ENCODE peak calls at places on chromosomes 11 and 22, in four cellular contexts. One of them, this sample, is unnamed.
A peak's percentile ranks its signal among the peaks of the same experiment; 100 is the strongest.

GRCh38 chr11:61524963-61525587 is 16.5 kb downstream of the LRRC10B start:
- DNase-seq in fibroblast of pulmonary artery: no peak
- DNase-seq in endodermal cell: no peak
- DNase-seq in fibroblast of lung: no peak
- DNase-seq in this sample: no peak

GRCh38 chr11:111476366-111476765 is 35.8 kb downstream of the BTG4 start:
- DNase-seq in fibroblast of pulmonary artery: no peak
- DNase-seq in endodermal cell: no peak
- DNase-seq in fibroblast of lung: no peak
- DNase-seq in this sample: no peak

GRCh38 chr11:32094931-32095330 is 4.1 kb downstream of the RCN1 start:
- DNase-seq in fibroblast of pulmonary artery: peak; percentile 49
- DNase-seq in endodermal cell: no peak
- DNase-seq in fibroblast of lung: peak; percentile 38
- DNase-seq in this sample: no peak

GRCh38 chr22:46240073-46240472 is 10.0 kb downstream of the CDPF1 start:
- DNase-seq in fibroblast of pulmonary artery: no peak
- DNase-seq in endodermal cell: no peak
- DNase-seq in fibroblast of lung: no peak
- DNase-seq in this sample: no peak

GRCh38 chr11:58905716-58906547 is 33.4 kb upstream of the GLYATL1 start:
- DNase-seq in fibroblast of lung: peak; percentile 94
- DNase-seq in endodermal cell: peak; percentile 95
- DNase-seq in fibroblast of pulmonary artery: peak; percentile 91
- DNase-seq in this sample: peak; percentile 64

GRCh38 chr22:31561238-31561887 is 65.0 kb downstream of the SFI1 start:
- DNase-seq in fibroblast of pulmonary artery: peak; percentile 86
- DNase-seq in fibroblast of lung: peak; percentile 78
- DNase-seq in endodermal cell: peak; percentile 96
- DNase-seq in this sample: peak; percentile 54

GRCh38 chr11:62555464-62556092 is 9.0 kb upstream of the AHNAK start:
- DNase-seq in endodermal cell: no peak
- DNase-seq in fibroblast of lung: peak; percentile 76
- DNase-seq in fibroblast of pulmonary artery: no peak
- DNase-seq in this sample: no peak

GRCh38 chr11:70747285-70747684 is 349.0 kb downstream of the CTTN start:
- DNase-seq in fibroblast of pulmonary artery: no peak
- DNase-seq in fibroblast of lung: no peak
- DNase-seq in endodermal cell: no peak
- DNase-seq in this sample: no peak

GRCh38 chr11:30801357-30801756 is 215.2 kb upstream of the MPPED2 start:
- DNase-seq in fibroblast of lung: no peak
- DNase-seq in endodermal cell: no peak
- DNase-seq in fibroblast of pulmonary artery: no peak
- DNase-seq in this sample: no peak

GRCh38 chr11:117229411-117229810 is 2.5 kb downstream of the PCSK7 start:
- DNase-seq in fibroblast of pulmonary artery: no peak
- DNase-seq in endodermal cell: no peak
- DNase-seq in fibroblast of lung: no peak
- DNase-seq in this sample: no peak

GRCh38 chr11:41456288-41456687 is 3.2 kb downstream of the LRRC4C start:
- DNase-seq in endodermal cell: no peak
- DNase-seq in fibroblast of lung: no peak
- DNase-seq in fibroblast of pulmonary artery: no peak
- DNase-seq in this sample: no peak

GRCh38 chr22:27195104-27195503 is 537.7 kb downstream of the MIAT start:
- DNase-seq in endodermal cell: no peak
- DNase-seq in fibroblast of pulmonary artery: no peak
- DNase-seq in fibroblast of lung: no peak
- DNase-seq in this sample: no peak

GRCh38 chr22:45511847-45512261 is 9.2 kb downstream of the FBLN1 start:
- DNase-seq in fibroblast of pulmonary artery: peak; percentile 80
- DNase-seq in endodermal cell: no peak
- DNase-seq in fibroblast of lung: peak; percentile 98
- DNase-seq in this sample: no peak

GRCh38 chr11:44066732-44067131 is 662 bp downstream of the ACCS start:
- DNase-seq in endodermal cell: peak; percentile 44
- DNase-seq in fibroblast of lung: peak; percentile 83
- DNase-seq in fibroblast of pulmonary artery: peak; percentile 80
- DNase-seq in this sample: no peak

GRCh38 chr11:72745925-72746550 is 6.2 kb downstream of the ARAP1 start:
- DNase-seq in endodermal cell: no peak
- DNase-seq in fibroblast of lung: no peak
- DNase-seq in fibroblast of pulmonary artery: no peak
- DNase-seq in this sample: no peak

GRCh38 chr22:50731811-50732624 is 6.0 kb upstream of the ACR start:
- DNase-seq in endodermal cell: peak; percentile 70
- DNase-seq in fibroblast of lung: peak; percentile 40
- DNase-seq in fibroblast of pulmonary artery: peak; percentile 51
- DNase-seq in this sample: no peak

GRCh38 chr11:120224386-120224785 is 13.6 kb downstream of the OAF start:
- DNase-seq in endodermal cell: no peak
- DNase-seq in fibroblast of lung: no peak
- DNase-seq in fibroblast of pulmonary artery: no peak
- DNase-seq in this sample: no peak

GRCh38 chr11:69962152-69962551 is 116.0 kb upstream of the ANO1 start:
- DNase-seq in fibroblast of lung: peak; percentile 44
- DNase-seq in endodermal cell: no peak
- DNase-seq in fibroblast of pulmonary artery: no peak
- DNase-seq in this sample: no peak

GRCh38 chr22:25084405-25085107 is 115.1 kb upstream of the CRYBB3 start:
- DNase-seq in fibroblast of pulmonary artery: no peak
- DNase-seq in fibroblast of lung: no peak
- DNase-seq in endodermal cell: no peak
- DNase-seq in this sample: no peak

GRCh38 chr11:93574821-93575220 is 31.6 kb upstream of the SMCO4 start:
- DNase-seq in fibroblast of pulmonary artery: no peak
- DNase-seq in fibroblast of lung: no peak
- DNase-seq in endodermal cell: no peak
- DNase-seq in this sample: no peak

GRCh38 chr22:49011379-49011768 is 816.3 kb downstream of the BRD1 start:
- DNase-seq in fibroblast of lung: no peak
- DNase-seq in fibroblast of pulmonary artery: no peak
- DNase-seq in endodermal cell: peak; percentile 20
- DNase-seq in this sample: no peak

GRCh38 chr11:17010851-17011420 is 3.3 kb downstream of the PLEKHA7 start:
- DNase-seq in fibroblast of pulmonary artery: no peak
- DNase-seq in fibroblast of lung: no peak
- DNase-seq in endodermal cell: peak; percentile 65
- DNase-seq in this sample: no peak
- TF ChIP-seq CTCF in fibroblast of pulmonary artery: no peak
- TF ChIP-seq CTCF in fibroblast of lung: no peak
- TF ChIP-seq CTCF in endodermal cell: peak; percentile 30
- TF ChIP-seq CTCF in this sample: no peak

DNA sequence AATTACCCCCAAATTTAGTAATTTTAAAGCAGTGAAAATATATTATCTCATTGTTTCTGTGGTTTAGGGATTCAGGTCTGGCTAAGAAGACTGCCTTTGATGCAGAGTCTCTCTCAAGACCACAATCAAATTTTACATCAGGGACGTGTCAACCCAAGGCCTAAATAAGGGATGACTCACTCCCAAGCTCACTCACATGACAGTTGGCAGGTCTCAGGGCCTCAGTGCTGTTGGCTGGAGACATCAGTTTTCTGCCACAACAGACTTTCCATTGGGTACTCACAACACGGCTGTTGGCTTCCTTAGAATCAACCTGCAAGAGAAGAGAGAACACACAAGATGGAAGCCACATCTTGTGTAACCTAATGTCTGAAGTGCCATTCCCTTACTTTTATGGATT is 377.3 kb downstream of the FAM181B start:
- DNase-seq in fibroblast of lung: no peak
- DNase-seq in endodermal cell: no peak
- DNase-seq in fibroblast of pulmonary artery: no peak
- DNase-seq in this sample: no peak
- TF ChIP-seq CTCF in fibroblast of lung: no peak
- TF ChIP-seq CTCF in endodermal cell: no peak
- TF ChIP-seq CTCF in fibroblast of pulmonary artery: no peak
- TF ChIP-seq CTCF in this sample: no peak

DNA sequence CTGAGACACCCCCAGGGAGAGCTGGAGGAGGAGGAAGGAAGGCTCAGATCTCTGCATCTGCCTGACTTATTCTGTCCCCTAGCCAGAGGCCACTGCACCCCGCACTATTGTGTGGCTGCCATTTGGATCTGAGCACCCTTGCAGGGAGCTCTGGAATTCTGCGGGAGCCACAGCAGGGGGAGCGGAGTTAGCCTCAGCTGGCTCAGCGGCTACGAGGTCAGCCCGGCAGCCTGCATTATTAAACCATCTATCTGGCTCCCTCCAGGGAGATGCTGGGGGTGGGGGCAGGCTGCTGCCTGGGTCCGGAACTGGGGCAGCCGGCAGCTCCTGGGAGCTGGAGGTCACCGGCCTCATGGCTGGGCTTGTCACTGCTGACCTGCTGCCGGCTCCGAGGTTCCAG is 6.5 kb upstream of the ELFN2 start:
- DNase-seq in endodermal cell: peak; percentile 50
- DNase-seq in fibroblast of pulmonary artery: no peak
- DNase-seq in fibroblast of lung: peak; percentile 11
- DNase-seq in this sample: no peak
- TF ChIP-seq CTCF in endodermal cell: no peak
- TF ChIP-seq CTCF in fibroblast of pulmonary artery: no peak
- TF ChIP-seq CTCF in fibroblast of lung: no peak
- TF ChIP-seq CTCF in this sample: no peak

DNA sequence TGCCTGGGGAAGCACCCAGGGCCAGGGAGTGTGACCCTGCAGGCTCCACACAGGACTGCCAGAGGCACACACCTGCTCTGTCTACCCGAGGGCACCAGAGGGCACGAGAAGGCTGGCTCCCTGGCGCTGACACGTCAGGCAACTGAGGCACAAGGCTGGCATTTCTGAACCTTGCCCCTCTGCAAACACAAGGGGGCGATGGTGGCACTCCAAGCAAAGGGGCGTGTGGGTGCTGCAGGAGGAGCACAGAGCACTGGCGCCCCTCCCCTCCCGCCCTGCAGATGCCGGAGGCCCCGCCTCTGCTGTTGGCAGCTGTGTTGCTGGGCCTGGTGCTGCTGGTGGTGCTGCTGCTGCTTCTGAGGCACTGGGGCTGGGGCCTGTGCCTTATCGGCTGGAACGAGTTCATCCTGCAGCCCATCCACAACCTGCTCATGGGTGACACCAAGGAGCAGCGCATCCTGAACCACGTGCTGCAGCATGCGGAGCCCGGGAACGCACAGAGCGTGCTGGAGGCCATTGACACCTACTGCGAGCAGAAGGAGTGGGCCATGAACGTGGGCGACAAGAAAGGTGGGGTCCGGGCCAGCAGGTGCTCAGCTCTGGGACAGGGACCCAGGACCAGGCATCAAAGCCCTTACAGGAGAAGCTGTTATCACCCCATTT is 20.8 kb upstream of the TXNRD2 start:
- DNase-seq in fibroblast of pulmonary artery: peak; percentile 77
- DNase-seq in fibroblast of lung: peak; percentile 76
- DNase-seq in endodermal cell: peak; percentile 97
- DNase-seq in this sample: peak; percentile 69
- TF ChIP-seq CTCF in fibroblast of pulmonary artery: peak; percentile 55
- TF ChIP-seq CTCF in fibroblast of lung: peak; percentile 57
- TF ChIP-seq CTCF in endodermal cell: peak; percentile 86
- TF ChIP-seq CTCF in this sample: peak; percentile 78

DNA sequence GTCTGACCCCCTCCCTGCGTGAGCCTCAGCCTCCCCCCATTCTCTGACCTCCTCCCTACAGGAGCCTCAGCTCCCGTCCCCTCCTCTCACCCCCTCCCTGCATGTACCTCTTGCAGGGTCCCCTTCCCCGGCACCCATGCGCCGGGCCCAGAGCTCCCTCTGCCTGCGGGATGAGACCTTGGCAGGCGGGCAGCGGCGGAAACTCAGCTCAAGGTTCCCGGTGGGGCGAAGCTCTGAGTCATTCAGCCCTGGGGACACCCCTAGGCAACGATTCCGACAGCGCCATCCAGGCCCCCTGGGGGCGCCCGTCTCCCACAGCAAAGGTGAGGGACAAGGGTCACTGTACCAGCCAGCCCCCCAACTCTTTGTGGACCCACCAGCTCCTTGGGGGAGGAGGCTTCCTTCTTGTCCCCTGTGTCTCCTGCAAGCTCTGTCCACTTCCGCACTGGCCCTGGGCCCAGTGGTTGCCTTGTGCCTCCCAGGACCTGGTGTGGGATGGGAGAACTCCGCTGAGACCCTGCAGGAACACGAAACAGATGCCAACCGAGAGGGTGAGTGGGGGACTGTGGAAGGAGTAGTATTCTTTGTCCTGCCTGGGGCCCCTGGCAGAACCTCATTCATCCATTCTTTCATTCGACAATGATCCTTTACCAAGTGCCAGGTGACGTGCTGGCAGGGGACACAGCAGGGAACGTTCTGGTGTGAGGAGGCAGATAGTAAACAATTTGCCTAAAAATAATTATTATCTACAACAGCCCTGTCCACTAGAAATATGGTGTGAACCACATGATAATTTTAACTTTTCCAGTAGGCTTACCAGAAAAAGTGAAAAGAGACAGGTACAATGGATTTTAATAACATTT is 3.7 kb upstream of the RPS6KA4 start:
- DNase-seq in endodermal cell: peak; percentile 94
- DNase-seq in fibroblast of lung: peak; percentile 79
- DNase-seq in fibroblast of pulmonary artery: peak; percentile 80
- DNase-seq in this sample: peak; percentile 65
- TF ChIP-seq CTCF in endodermal cell: peak; percentile 77
- TF ChIP-seq CTCF in fibroblast of lung: peak; percentile 78
- TF ChIP-seq CTCF in fibroblast of pulmonary artery: peak; percentile 72
- TF ChIP-seq CTCF in this sample: peak; percentile 67

GRCh38 chr22:41074466-41074865 is 17.9 kb upstream of the EP300 start:
- DNase-seq in endodermal cell: no peak
- DNase-seq in fibroblast of lung: no peak
- DNase-seq in fibroblast of pulmonary artery: no peak
- DNase-seq in this sample: no peak

GRCh38 chr22:41076857-41077256 is 15.5 kb upstream of the EP300 start:
- DNase-seq in endodermal cell: no peak
- DNase-seq in fibroblast of pulmonary artery: no peak
- DNase-seq in fibroblast of lung: no peak
- DNase-seq in this sample: no peak

GRCh38 chr22:41074941-41075710 is 17.3 kb upstream of the EP300 start:
- DNase-seq in fibroblast of lung: no peak
- DNase-seq in endodermal cell: no peak
- DNase-seq in fibroblast of pulmonary artery: no peak
- DNase-seq in this sample: no peak

GRCh38 chr22:41074061-41074460 is 18.3 kb upstream of the EP300 start:
- DNase-seq in fibroblast of pulmonary artery: no peak
- DNase-seq in fibroblast of lung: no peak
- DNase-seq in endodermal cell: no peak
- DNase-seq in this sample: no peak

GRCh38 chr22:41075946-41076345 is 16.4 kb upstream of the EP300 start:
- DNase-seq in fibroblast of pulmonary artery: no peak
- DNase-seq in fibroblast of lung: no peak
- DNase-seq in endodermal cell: no peak
- DNase-seq in this sample: no peak
- TF ChIP-seq CTCF in fibroblast of pulmonary artery: no peak
- TF ChIP-seq CTCF in fibroblast of lung: no peak
- TF ChIP-seq CTCF in endodermal cell: no peak
- TF ChIP-seq CTCF in this sample: no peak

This sample was measured in neural crest cell.